ENCODE peak calls at places on chromosomes 6 and 20, in seven cellular contexts. F is sigmoid colon, H is suprapubic skin, B is stomach, K is transverse colon, N is K562, Y is HCT116. L is an unnamed sample.

GRCh38 chr6:56109149-56109548 is 138.2 kb downstream of the COL21A1 start:
- DNase-seq in K (no peak), B (no peak), H (no peak), Y (no peak), N (no peak), F (no peak), L (no peak)

GRCh38 chr20:34922654-34923381 is 32.8 kb downstream of the GSS start:
- DNase-seq in F (no peak), Y (no peak), K (no peak), B (peak), H (no peak), N (no peak), L (peak)

GRCh38 chr20:9977629-9978028 is 57.2 kb upstream of the ANKEF1 start:
- DNase-seq in K (no peak), H (no peak), B (no peak), Y (peak), F (no peak), N (no peak), L (no peak)

GRCh38 chr20:35757098-35757705 is 14.6 kb upstream of the PHF20 start:
- DNase-seq in K (no peak), B (no peak), H (no peak), Y (no peak), N (no peak), F (no peak), L (no peak)

GRCh38 chr20:54922636-54923035 is 447.2 kb downstream of the DOK5 start:
- DNase-seq in K (no peak), Y (no peak), N (no peak), F (no peak), H (no peak), B (no peak), L (no peak)

GRCh38 chr20:57570145-57570850 is 9.4 kb downstream of the PCK1 start:
- DNase-seq in H (no peak), F (no peak), N (no peak), B (no peak), Y (no peak), K (no peak), L (no peak)

GRCh38 chr6:50927816-50928215 is 109.1 kb downstream of the TFAP2B start:
- DNase-seq in F (no peak), K (no peak), N (no peak), Y (no peak), H (no peak), B (no peak), L (no peak)

GRCh38 chr6:5521322-5521721 is 260.0 kb downstream of the FARS2 start:
- DNase-seq in K (no peak), F (no peak), H (no peak), Y (no peak), B (no peak), N (no peak), L (no peak)

GRCh38 chr6:104995989-104996617 is 39.2 kb downstream of the LIN28B start:
- DNase-seq in F (peak), K (no peak), Y (no peak), B (no peak), H (no peak), N (peak), L (no peak)

GRCh38 chr6:43491750-43492661 is 14.6 kb downstream of the TJAP1 start:
- DNase-seq in H (peak), Y (no peak), F (peak), N (no peak), B (peak), K (peak), L (peak)

GRCh38 chr20:63978319-63979220 is 872 bp downstream of the SAMD10 start:
- DNase-seq in H (no peak), K (peak), Y (no peak), N (peak), B (peak), F (peak), L (peak)

GRCh38 chr6:43368517-43369160 is 808 bp downstream of the ZNF318 start:
- DNase-seq in K (peak), B (peak), N (peak), Y (no peak), F (peak), H (no peak), L (no peak)

GRCh38 chr20:44990425-44990824 is 24.1 kb downstream of the STK4 start:
- DNase-seq in K (no peak), N (no peak), H (no peak), F (no peak), B (no peak), Y (no peak), L (no peak)

GRCh38 chr6:31498748-31499147 is 803 bp downstream of the MICB start:
- DNase-seq in F (no peak), B (no peak), K (no peak), Y (no peak), H (no peak), N (peak), L (no peak)

GRCh38 chr6:100726741-100727140 is 154.4 kb downstream of the ASCC3 start:
- DNase-seq in K (no peak), F (no peak), Y (no peak), H (no peak), B (no peak), N (no peak), L (no peak)

GRCh38 chr6:36769676-36770499 is 69.4 kb downstream of the CPNE5 start:
- DNase-seq in K (no peak), F (no peak), N (peak), H (no peak), B (peak), Y (no peak), L (no peak)

GRCh38 chr6:142856607-142856856 is 88.4 kb downstream of the HIVEP2 start:
- DNase-seq in N (no peak), Y (no peak), K (no peak), F (no peak), H (no peak), B (no peak), L (no peak)

GRCh38 chr6:148323344-148323743 is 19.3 kb upstream of the SASH1 start:
- DNase-seq in B (no peak), Y (no peak), N (no peak), F (no peak), H (no peak), K (no peak), L (no peak)

GRCh38 chr20:63686492-63687321 is 9.7 kb upstream of the TNFRSF6B start:
- DNase-seq in F (peak), B (peak), K (peak), H (peak), Y (peak), N (no peak), L (no peak)

GRCh38 chr6:111922454-111923297 is 49.4 kb upstream of the FYN start:
- DNase-seq in F (no peak), K (no peak), B (no peak), H (no peak), Y (no peak), N (no peak), L (no peak)

GRCh38 chr6:148398686-148399085 is 56.0 kb downstream of the SASH1 start:
- DNase-seq in Y (no peak), F (no peak), H (no peak), B (no peak), K (no peak), N (no peak), L (no peak)

GRCh38 chr6:144248470-144249301 is 36.4 kb upstream of the UTRN start:
- DNase-seq in B (no peak), Y (no peak), F (no peak), N (no peak), H (no peak), K (no peak), L (no peak)

GRCh38 chr20:11473971-11474370 is 443.7 kb upstream of the BTBD3 start:
- DNase-seq in F (no peak), H (no peak), B (no peak), Y (no peak), K (no peak), N (no peak), L (no peak)

GRCh38 chr20:33649201-33649631 is 12.9 kb upstream of the C20orf144 start:
- DNase-seq in H (peak), Y (no peak), F (peak), K (no peak), N (no peak), B (peak), L (no peak)

GRCh38 chr6:20021795-20022194 is 184.6 kb downstream of the ID4 start:
- DNase-seq in B (no peak), H (no peak), Y (no peak), N (no peak), F (no peak), K (no peak), L (no peak)

GRCh38 chr6:6918216-6918983 is 189.4 kb upstream of the RREB1 start:
- DNase-seq in N (peak), B (no peak), H (no peak), K (no peak), Y (peak), F (no peak), L (no peak)

GRCh38 chr6:30985490-30985889 is 2.0 kb downstream of the MUC21 start:
- DNase-seq in H (no peak), Y (no peak), K (no peak), F (no peak), N (no peak), B (no peak), L (no peak)

GRCh38 chr6:135170238-135170637 is 10.9 kb upstream of the MYB start:
- DNase-seq in N (no peak), F (no peak), K (no peak), Y (no peak), H (no peak), B (no peak), L (no peak)

GRCh38 chr6:47097092-47097945 is 55.2 kb upstream of the ADGRF1 start:
- DNase-seq in H (no peak), K (peak), F (peak), B (peak), Y (peak), N (peak), L (peak)

GRCh38 chr6:103080497-103080896 is 1687.0 kb downstream of the GRIK2 start:
- DNase-seq in H (no peak), Y (no peak), N (no peak), B (no peak), K (no peak), F (no peak), L (no peak)

DNA sequence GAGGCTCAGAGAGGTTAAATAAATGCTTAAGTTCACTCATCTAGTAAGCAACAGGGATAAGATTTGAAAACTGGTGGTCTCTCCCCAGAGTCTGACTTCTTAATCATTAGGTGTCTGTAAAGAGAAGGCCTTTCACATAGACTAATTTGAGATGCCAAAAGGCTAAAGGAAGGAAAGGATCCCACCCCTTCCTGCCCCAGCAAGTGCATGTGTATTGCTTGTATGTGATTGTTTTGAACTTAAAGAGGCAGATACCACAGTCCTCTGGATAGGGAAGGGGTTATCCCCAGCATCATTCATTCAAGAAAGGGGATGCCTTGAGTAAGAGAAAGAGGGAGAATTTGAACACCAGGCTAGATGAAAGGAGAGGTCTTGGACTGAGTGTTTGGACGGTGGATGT is 192.0 kb downstream of the OGFRL1 start:
- DNase-seq in N (no peak), H (no peak), B (no peak), Y (no peak), F (no peak), K (no peak), L (no peak)
- TF ChIP-seq POLR2A in N (no peak), H (no peak), B (no peak), Y (no peak), F (no peak), K (no peak), L (no peak)

GRCh38 chr20:32358883-32359632 is 927 bp downstream of the ASXL1 start:
- DNase-seq in H (peak), B (peak), Y (no peak), N (peak), F (peak), K (peak), L (peak)

GRCh38 chr20:32355417-32355841 is 2.7 kb upstream of the ASXL1 start:
- DNase-seq in H (no peak), B (no peak), Y (no peak), K (no peak), N (no peak), F (no peak), L (no peak)

GRCh38 chr20:32358632-32358882 is 426 bp downstream of the ASXL1 start:
- DNase-seq in Y (no peak), H (no peak), N (no peak), K (no peak), F (no peak), B (no peak), L (peak)

GRCh38 chr20:32357869-32358631 is at the start of gene ASXL1:
- DNase-seq in F (peak), N (peak), B (peak), K (peak), Y (peak), H (peak), L (peak)

GRCh38 chr20:32356935-32357868 is 929 bp upstream of the ASXL1 start:
- DNase-seq in K (peak), N (peak), H (no peak), F (no peak), B (no peak), Y (peak), L (no peak)
- TF ChIP-seq POLR2AphosphoS5 in K (no peak), N (no peak), H (no peak), F (no peak), B (no peak), Y (no peak), L (no peak)

GRCh38 chr6:912871-913663 is 220.1 kb upstream of the EXOC2 start:
- DNase-seq in N (peak), F (no peak), H (no peak), K (peak), B (peak), Y (peak), L (no peak)
- TF ChIP-seq CTCF in N (peak), F (peak), H (peak), K (peak), B (peak), Y (peak), L (no peak)

GRCh38 chr6:29729774-29730328 is 6.6 kb downstream of the HLA-F start:
- DNase-seq in B (no peak), F (no peak), N (no peak), K (no peak), H (no peak), Y (no peak), L (no peak)
- TF ChIP-seq POLR2A in B (no peak), F (no peak), N (no peak), K (no peak), H (no peak), Y (no peak), L (no peak)

GRCh38 chr20:3812975-3813599 is 7.3 kb upstream of the AP5S1 start:
- DNase-seq in Y (no peak), B (no peak), K (no peak), F (peak), H (no peak), N (no peak), L (no peak)

GRCh38 chr20:3813758-3814581 is 6.4 kb upstream of the AP5S1 start:
- DNase-seq in N (no peak), K (no peak), Y (no peak), F (peak), H (no peak), B (peak), L (no peak)

GRCh38 chr20:3812259-3812681 is 8.1 kb upstream of the AP5S1 start:
- DNase-seq in B (no peak), K (no peak), F (peak), N (no peak), H (no peak), Y (no peak), L (no peak)

GRCh38 chr20:3808544-3808943 is 11.8 kb upstream of the AP5S1 start:
- DNase-seq in K (no peak), F (peak), B (no peak), N (no peak), Y (no peak), H (no peak), L (no peak)

DNA sequence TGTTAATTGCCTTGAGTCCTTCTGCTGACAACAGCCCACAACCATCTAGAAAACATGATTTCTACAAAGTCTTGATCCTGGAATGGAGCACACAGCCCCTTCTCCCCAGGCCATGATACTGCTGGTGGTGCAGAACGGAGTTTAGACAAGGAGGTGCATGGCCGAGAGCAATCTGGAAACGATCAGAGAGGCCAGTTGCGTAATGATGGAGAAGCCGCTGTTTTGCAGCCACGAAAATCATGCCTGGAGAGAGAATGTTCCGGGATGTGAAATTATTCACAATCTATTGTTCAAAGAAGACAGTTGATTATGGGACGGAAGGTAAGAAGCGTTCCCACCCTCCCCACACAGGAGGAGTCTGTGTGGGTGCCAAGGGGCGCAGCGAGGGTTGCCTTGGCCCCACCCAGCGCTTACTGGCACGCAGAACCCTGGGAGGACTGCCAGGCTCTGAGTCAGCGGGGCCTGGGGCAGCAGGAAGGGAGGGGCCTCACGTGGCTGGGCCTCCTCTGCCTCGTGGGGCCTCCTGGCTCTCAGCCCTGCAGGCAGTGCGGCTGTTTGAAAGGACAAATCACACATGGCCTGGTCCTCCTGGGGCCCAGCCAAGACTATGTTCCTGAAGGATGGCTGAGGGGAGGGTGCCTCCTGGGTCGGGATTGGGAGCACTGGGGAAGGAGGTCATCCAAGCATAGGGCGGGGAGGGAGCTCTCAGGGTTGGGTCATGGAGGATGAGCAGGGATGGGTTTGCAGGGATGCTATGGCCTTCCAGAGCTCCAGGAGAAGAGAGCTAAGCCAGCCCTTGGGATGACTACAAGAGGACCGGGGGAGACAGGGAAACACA is 8.7 kb upstream of the AP5S1 start:
- DNase-seq in F (peak), H (peak), K (peak), B (peak), Y (peak), N (peak), L (peak)
- TF ChIP-seq POLR2AphosphoS5 in F (peak), H (peak), K (peak), B (peak), Y (peak), N (no peak), L (peak)

GRCh38 chr6:4253604-4254211 is 118.3 kb upstream of the ECI2 start:
- DNase-seq in N (peak), K (no peak), H (no peak), Y (peak), F (no peak), B (peak), L (no peak)
- TF ChIP-seq CTCF in N (peak), K (no peak), H (peak), Y (peak), F (peak), B (peak), L (no peak)

GRCh38 chr20:31603822-31604566 is 1.1 kb upstream of the ID1 start:
- DNase-seq in F (peak), N (peak), H (peak), Y (peak), K (peak), B (peak), L (peak)
- TF ChIP-seq POLR2A in F (peak), N (no peak), H (peak), Y (no peak), K (peak), B (peak), L (no peak)